ENCODE peak calls at places on chromosomes 1 and 21, in ten cellular contexts. F is omental fat pad, E is progenitor cell of endocrine pancreas, X is psoas muscle, N is cardiac fibroblast, R is transverse colon, Y is body of pancreas, O is astrocyte, L is uterus, M is tibial nerve. B is an unnamed sample.

GRCh38 chr1:230972855-230973271 is 5.8 kb downstream of the TTC13 start:
- DNase-seq in L (no peak), M (no peak), O (peak), E (no peak), F (no peak), X (no peak), Y (no peak), R (peak), N (no peak), B (no peak)

GRCh38 chr1:212916395-212917133 is 33.8 kb upstream of the VASH2 start:
- DNase-seq in E (no peak), X (peak), O (peak), R (peak), M (no peak), L (peak), F (no peak), N (peak), Y (no peak), B (no peak)

GRCh38 chr1:167165948-167166702 is 54.6 kb upstream of the POU2F1 start:
- DNase-seq in Y (no peak), F (no peak), O (peak), X (no peak), L (no peak), E (peak), M (no peak), N (no peak), R (peak), B (peak)

GRCh38 chr1:42264791-42265190 is 70.2 kb downstream of the FOXJ3 start:
- DNase-seq in F (no peak), R (no peak), Y (no peak), X (no peak), O (no peak), N (no peak), E (no peak), L (no peak), M (no peak), B (no peak)

GRCh38 chr1:25774921-25775774 is 24.8 kb upstream of the SELENON start:
- DNase-seq in N (no peak), X (no peak), L (no peak), M (no peak), R (peak), E (no peak), O (no peak), F (no peak), Y (no peak), B (no peak)

GRCh38 chr1:184033136-184033469 is 4.4 kb downstream of the COLGALT2 start:
- DNase-seq in X (no peak), F (no peak), L (no peak), N (no peak), R (no peak), O (no peak), M (no peak), Y (no peak), E (no peak), B (no peak)

GRCh38 chr1:95407864-95408291 is 173.9 kb downstream of the RWDD3 start:
- DNase-seq in O (no peak), N (no peak), F (no peak), E (no peak), L (no peak), R (no peak), Y (no peak), X (no peak), M (peak), B (no peak)

GRCh38 chr1:64100791-64101190 is 102.6 kb upstream of the UBE2U start:
- DNase-seq in X (no peak), O (peak), N (no peak), Y (no peak), E (no peak), R (no peak), F (no peak), M (no peak), L (no peak), B (no peak)

GRCh38 chr1:220521755-220522154 is 6.2 kb upstream of the MARK1 start:
- DNase-seq in R (no peak), L (no peak), E (no peak), F (no peak), M (no peak), N (no peak), X (no peak), O (no peak), Y (no peak), B (no peak)

GRCh38 chr1:99531578-99532570 is 114.0 kb upstream of the PALMD start:
- DNase-seq in M (no peak), F (no peak), Y (no peak), E (no peak), R (no peak), N (no peak), X (no peak), O (no peak), L (no peak), B (no peak)

GRCh38 chr1:33519240-33519884 is 46.9 kb downstream of the ZSCAN20 start:
- DNase-seq in O (no peak), R (no peak), E (no peak), N (no peak), Y (no peak), F (no peak), X (no peak), L (no peak), M (no peak), B (no peak)

GRCh38 chr1:91725961-91726704 is 159.8 kb downstream of the TGFBR3 start:
- DNase-seq in O (peak), N (peak), M (peak), X (peak), F (no peak), E (no peak), Y (no peak), R (peak), L (peak), B (no peak)

GRCh38 chr1:230381049-230381467 is 45.1 kb downstream of the PGBD5 start:
- DNase-seq in L (no peak), F (no peak), X (no peak), N (no peak), R (peak), M (no peak), E (no peak), Y (peak), O (no peak), B (no peak)

GRCh38 chr1:28755701-28756100 is 19.0 kb downstream of the YTHDF2 start:
- DNase-seq in M (no peak), Y (no peak), R (no peak), E (no peak), O (peak), F (no peak), N (no peak), X (no peak), L (no peak), B (no peak)

GRCh38 chr1:221816899-221817298 is 75.0 kb upstream of the DUSP10 start:
- DNase-seq in O (peak), E (no peak), F (no peak), M (no peak), N (peak), L (no peak), Y (no peak), X (no peak), R (no peak), B (no peak)

GRCh38 chr1:186768906-186769305 is 59.8 kb upstream of the PLA2G4A start:
- DNase-seq in Y (no peak), L (no peak), F (no peak), N (no peak), R (no peak), O (no peak), E (no peak), X (no peak), M (no peak), B (no peak)

GRCh38 chr1:1001057-1001630 is 1.2 kb upstream of the HES4 start:
- DNase-seq in E (peak), L (peak), Y (no peak), O (no peak), N (no peak), F (no peak), R (no peak), X (peak), M (no peak), B (peak)

GRCh38 chr1:89519779-89520358 is 4.8 kb upstream of the LRRC8B start:
- DNase-seq in Y (no peak), L (no peak), X (no peak), M (peak), R (peak), F (no peak), E (no peak), N (peak), O (no peak), B (no peak)
- TF ChIP-seq CTCF in Y (peak), L (no peak), X (peak), M (no peak), R (peak), F (no peak), E (peak), N (peak), O (peak), B (peak)

GRCh38 chr21:39525601-39526000 is 73.8 kb downstream of the SH3BGR start:
- DNase-seq in Y (no peak), N (no peak), X (no peak), R (no peak), O (no peak), M (no peak), F (no peak), E (no peak), L (no peak), B (no peak)
- TF ChIP-seq CTCF in Y (no peak), N (no peak), X (no peak), R (no peak), O (no peak), M (no peak), F (no peak), E (no peak), L (no peak), B (no peak)

DNA sequence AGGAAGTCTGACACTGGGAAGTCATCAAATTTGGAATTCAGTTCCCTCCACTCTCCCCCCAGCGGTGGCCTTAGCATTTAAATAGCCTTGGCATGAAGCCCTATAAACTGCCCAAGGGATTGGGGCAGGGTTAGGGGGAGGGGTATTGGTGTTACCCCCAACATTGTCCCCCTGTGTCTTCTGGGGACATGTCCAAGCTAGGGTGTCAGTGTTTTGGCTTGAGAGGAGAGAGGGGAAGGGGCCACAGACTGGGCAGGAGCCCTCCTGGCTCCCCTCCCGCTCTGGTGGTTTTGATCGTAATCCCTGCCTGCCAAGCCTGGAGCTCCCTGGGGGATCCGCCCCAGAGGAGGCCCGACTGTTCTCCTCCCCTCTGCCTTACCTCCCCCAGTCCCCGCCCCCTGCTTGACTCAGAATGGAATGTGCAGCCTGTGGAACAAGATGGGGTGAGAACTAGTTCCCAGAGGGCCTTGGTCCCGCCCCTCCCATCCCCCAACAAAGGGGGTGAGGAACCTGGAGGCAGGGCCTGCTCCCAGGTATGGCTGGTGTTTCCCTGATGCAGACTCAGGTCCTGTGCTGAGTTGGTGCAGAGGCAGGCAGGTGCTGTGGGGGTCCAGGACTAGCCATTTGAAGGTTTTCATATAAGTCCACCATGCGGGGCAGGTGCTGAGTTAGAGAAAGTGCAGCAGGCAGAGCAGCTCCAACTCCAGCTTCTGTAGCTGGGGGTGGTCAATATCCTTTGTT is 7.4 kb downstream of the SOX13 start:
- DNase-seq in X (peak), F (peak), M (peak), R (peak), N (peak), Y (peak), O (peak), L (peak), E (peak), B (peak)
- TF ChIP-seq CTCF in X (no peak), F (no peak), M (peak), R (no peak), N (peak), Y (no peak), O (no peak), L (no peak), E (no peak), B (no peak)

GRCh38 chr1:202770135-202770534 is 38.1 kb downstream of the KDM5B start:
- DNase-seq in R (no peak), M (no peak), X (no peak), N (no peak), E (no peak), F (no peak), L (no peak), Y (no peak), O (no peak), B (no peak)
- TF ChIP-seq CTCF in R (no peak), M (no peak), X (no peak), N (no peak), E (no peak), F (no peak), L (no peak), Y (no peak), O (no peak), B (no peak)

GRCh38 chr1:109254621-109255096 is 5.3 kb downstream of the CELSR2 start:
- DNase-seq in L (no peak), R (no peak), M (no peak), E (no peak), F (no peak), O (no peak), Y (no peak), X (peak), N (no peak), B (no peak)
- TF ChIP-seq CTCF in L (no peak), R (no peak), M (no peak), E (no peak), F (no peak), O (no peak), Y (no peak), X (no peak), N (no peak), B (no peak)

GRCh38 chr1:111720274-111720976 is 18.8 kb downstream of the INKA2 start:
- DNase-seq in L (no peak), E (no peak), F (no peak), Y (no peak), R (no peak), X (peak), O (no peak), N (peak), M (no peak), B (no peak)
- TF ChIP-seq CTCF in L (no peak), E (no peak), F (no peak), Y (no peak), R (no peak), X (no peak), O (no peak), N (no peak), M (no peak), B (no peak)

GRCh38 chr1:58950897-58951296 is 167.1 kb upstream of the JUN start:
- DNase-seq in M (no peak), O (no peak), E (no peak), L (no peak), N (no peak), R (no peak), F (no peak), X (no peak), Y (no peak), B (no peak)
- TF ChIP-seq CTCF in M (no peak), O (no peak), E (no peak), L (no peak), N (no peak), R (no peak), F (no peak), X (no peak), Y (no peak), B (no peak)

GRCh38 chr1:54342764-54343687 is 63.2 kb downstream of the SSBP3 start:
- DNase-seq in X (no peak), R (no peak), O (no peak), F (no peak), Y (no peak), E (no peak), N (no peak), L (no peak), M (no peak), B (no peak)
- TF ChIP-seq CTCF in X (peak), R (no peak), O (no peak), F (no peak), Y (no peak), E (no peak), N (no peak), L (no peak), M (no peak), B (no peak)

GRCh38 chr1:246709845-246710244 is 14.4 kb upstream of the SCCPDH start:
- DNase-seq in X (no peak), M (no peak), F (no peak), L (no peak), E (no peak), Y (no peak), N (no peak), R (no peak), O (no peak), B (no peak)
- TF ChIP-seq CTCF in X (no peak), M (no peak), F (no peak), L (no peak), E (no peak), Y (no peak), N (no peak), R (no peak), O (no peak), B (no peak)

B was measured in mesothelial cell of epicardium.